ENCODE peak calls at places on chromosomes 13 and 19, in seven cellular contexts. One of them, this sample, is unnamed.

GRCh38 chr13:67554746-67555452 is 324.8 kb upstream of the PCDH9 start:
- DNase-seq in stomach: no peak
- DNase-seq in IMR-90: peak; percentile 76
- DNase-seq in breast epithelium: no peak
- DNase-seq in A549: no peak
- DNase-seq in uterus: no peak
- DNase-seq in tibial nerve: no peak
- DNase-seq in this sample: no peak

GRCh38 chr19:10961073-10961762 is 388 bp downstream of the SMARCA4 start:
- DNase-seq in stomach: peak; percentile 61
- DNase-seq in uterus: peak; percentile 36
- DNase-seq in tibial nerve: peak; percentile 23
- DNase-seq in A549: no peak
- DNase-seq in breast epithelium: no peak
- DNase-seq in IMR-90: no peak
- DNase-seq in this sample: no peak

GRCh38 chr19:4229179-4229931 is at the start of gene EBI3:
- DNase-seq in A549: no peak
- DNase-seq in tibial nerve: peak; percentile 7
- DNase-seq in stomach: no peak
- DNase-seq in IMR-90: peak; percentile 65
- DNase-seq in uterus: no peak
- DNase-seq in breast epithelium: no peak
- DNase-seq in this sample: no peak

GRCh38 chr13:55493297-55493696 is 1647.4 kb upstream of the PRR20A start:
- DNase-seq in IMR-90: no peak
- DNase-seq in uterus: no peak
- DNase-seq in tibial nerve: no peak
- DNase-seq in A549: no peak
- DNase-seq in stomach: no peak
- DNase-seq in breast epithelium: no peak
- DNase-seq in this sample: no peak

GRCh38 chr13:78054152-78054551 is 135.5 kb upstream of the EDNRB start:
- DNase-seq in breast epithelium: no peak
- DNase-seq in tibial nerve: no peak
- DNase-seq in uterus: no peak
- DNase-seq in stomach: no peak
- DNase-seq in A549: no peak
- DNase-seq in IMR-90: no peak
- DNase-seq in this sample: no peak

GRCh38 chr13:51771418-51772104 is 32.4 kb downstream of the DHRS12 start:
- DNase-seq in stomach: no peak
- DNase-seq in breast epithelium: no peak
- DNase-seq in tibial nerve: no peak
- DNase-seq in A549: no peak
- DNase-seq in IMR-90: no peak
- DNase-seq in uterus: no peak
- DNase-seq in this sample: no peak

GRCh38 chr19:2287585-2287984 is 5.6 kb upstream of the PEAK3 start:
- DNase-seq in uterus: no peak
- DNase-seq in breast epithelium: no peak
- DNase-seq in IMR-90: no peak
- DNase-seq in A549: no peak
- DNase-seq in tibial nerve: no peak
- DNase-seq in stomach: no peak
- DNase-seq in this sample: no peak

GRCh38 chr19:10104665-10105221 is 1.4 kb upstream of the PPAN start:
- DNase-seq in uterus: no peak
- DNase-seq in IMR-90: no peak
- DNase-seq in A549: no peak
- DNase-seq in tibial nerve: no peak
- DNase-seq in breast epithelium: no peak
- DNase-seq in stomach: no peak
- DNase-seq in this sample: no peak

GRCh38 chr19:33278403-33279269 is 23.7 kb downstream of the CEBPA start:
- DNase-seq in tibial nerve: no peak
- DNase-seq in IMR-90: no peak
- DNase-seq in A549: no peak
- DNase-seq in stomach: no peak
- DNase-seq in uterus: no peak
- DNase-seq in breast epithelium: no peak
- DNase-seq in this sample: peak; percentile 56

GRCh38 chr19:30757836-30758617 is 385.8 kb downstream of the ZNF536 start:
- DNase-seq in A549: no peak
- DNase-seq in tibial nerve: no peak
- DNase-seq in uterus: no peak
- DNase-seq in IMR-90: no peak
- DNase-seq in breast epithelium: no peak
- DNase-seq in stomach: no peak
- DNase-seq in this sample: no peak

GRCh38 chr19:3867971-3868769 is 668 bp downstream of the ZFR2 start:
- DNase-seq in tibial nerve: no peak
- DNase-seq in A549: no peak
- DNase-seq in uterus: no peak
- DNase-seq in stomach: no peak
- DNase-seq in breast epithelium: no peak
- DNase-seq in IMR-90: no peak
- DNase-seq in this sample: no peak

GRCh38 chr19:1827566-1828278 is 15.6 kb upstream of the ATP8B3 start:
- DNase-seq in stomach: no peak
- DNase-seq in uterus: no peak
- DNase-seq in A549: no peak
- DNase-seq in IMR-90: no peak
- DNase-seq in breast epithelium: no peak
- DNase-seq in tibial nerve: no peak
- DNase-seq in this sample: no peak

GRCh38 chr19:6087074-6087506 is 23.2 kb downstream of the RFX2 start:
- DNase-seq in IMR-90: no peak
- DNase-seq in uterus: no peak
- DNase-seq in tibial nerve: no peak
- DNase-seq in stomach: no peak
- DNase-seq in breast epithelium: no peak
- DNase-seq in A549: no peak
- DNase-seq in this sample: no peak

GRCh38 chr13:112968910-112969691 is at the start of gene MCF2L:
- DNase-seq in breast epithelium: peak; percentile 48
- DNase-seq in A549: peak; percentile 27
- DNase-seq in stomach: peak; percentile 56
- DNase-seq in tibial nerve: no peak
- DNase-seq in IMR-90: peak; percentile 31
- DNase-seq in uterus: no peak
- DNase-seq in this sample: no peak

GRCh38 chr13:51721485-51721884 is 82.5 kb downstream of the DHRS12 start:
- DNase-seq in A549: no peak
- DNase-seq in stomach: no peak
- DNase-seq in tibial nerve: no peak
- DNase-seq in uterus: peak; percentile 32
- DNase-seq in breast epithelium: no peak
- DNase-seq in IMR-90: no peak
- DNase-seq in this sample: no peak

GRCh38 chr19:39926170-39926755 is 8.2 kb downstream of the FCGBP start:
- DNase-seq in IMR-90: no peak
- DNase-seq in stomach: peak; percentile 8
- DNase-seq in breast epithelium: no peak
- DNase-seq in uterus: no peak
- DNase-seq in A549: no peak
- DNase-seq in tibial nerve: no peak
- DNase-seq in this sample: no peak

GRCh38 chr13:114067886-114068722 is 64.3 kb downstream of the RASA3 start:
- DNase-seq in breast epithelium: no peak
- DNase-seq in uterus: peak; percentile 21
- DNase-seq in stomach: no peak
- DNase-seq in IMR-90: no peak
- DNase-seq in tibial nerve: no peak
- DNase-seq in A549: no peak
- DNase-seq in this sample: no peak

GRCh38 chr13:110636053-110636475 is 20.7 kb downstream of the NAXD start:
- DNase-seq in stomach: no peak
- DNase-seq in breast epithelium: no peak
- DNase-seq in IMR-90: no peak
- DNase-seq in tibial nerve: no peak
- DNase-seq in A549: no peak
- DNase-seq in uterus: no peak
- DNase-seq in this sample: no peak

GRCh38 chr13:110635405-110636002 is 20.2 kb downstream of the NAXD start:
- DNase-seq in uterus: no peak
- DNase-seq in stomach: no peak
- DNase-seq in IMR-90: no peak
- DNase-seq in A549: no peak
- DNase-seq in tibial nerve: no peak
- DNase-seq in breast epithelium: no peak
- DNase-seq in this sample: no peak

GRCh38 chr13:110637275-110637674 is 21.9 kb downstream of the NAXD start:
- DNase-seq in tibial nerve: no peak
- DNase-seq in stomach: no peak
- DNase-seq in IMR-90: no peak
- DNase-seq in uterus: no peak
- DNase-seq in A549: no peak
- DNase-seq in breast epithelium: no peak
- DNase-seq in this sample: no peak

GRCh38 chr13:110637747-110638146 is 22.4 kb downstream of the NAXD start:
- DNase-seq in stomach: no peak
- DNase-seq in breast epithelium: no peak
- DNase-seq in IMR-90: no peak
- DNase-seq in tibial nerve: no peak
- DNase-seq in uterus: no peak
- DNase-seq in A549: no peak
- DNase-seq in this sample: no peak

GRCh38 chr13:110636701-110637201 is 21.4 kb downstream of the NAXD start:
- DNase-seq in stomach: no peak
- DNase-seq in tibial nerve: no peak
- DNase-seq in A549: no peak
- DNase-seq in breast epithelium: no peak
- DNase-seq in IMR-90: no peak
- DNase-seq in uterus: no peak
- DNase-seq in this sample: no peak
- TF ChIP-seq POLR2A in stomach: no peak
- TF ChIP-seq POLR2A in tibial nerve: no peak
- TF ChIP-seq POLR2A in A549: no peak
- TF ChIP-seq POLR2A in breast epithelium: no peak
- TF ChIP-seq POLR2A in IMR-90: no peak
- TF ChIP-seq POLR2A in uterus: no peak
- TF ChIP-seq POLR2A in this sample: no peak

DNA sequence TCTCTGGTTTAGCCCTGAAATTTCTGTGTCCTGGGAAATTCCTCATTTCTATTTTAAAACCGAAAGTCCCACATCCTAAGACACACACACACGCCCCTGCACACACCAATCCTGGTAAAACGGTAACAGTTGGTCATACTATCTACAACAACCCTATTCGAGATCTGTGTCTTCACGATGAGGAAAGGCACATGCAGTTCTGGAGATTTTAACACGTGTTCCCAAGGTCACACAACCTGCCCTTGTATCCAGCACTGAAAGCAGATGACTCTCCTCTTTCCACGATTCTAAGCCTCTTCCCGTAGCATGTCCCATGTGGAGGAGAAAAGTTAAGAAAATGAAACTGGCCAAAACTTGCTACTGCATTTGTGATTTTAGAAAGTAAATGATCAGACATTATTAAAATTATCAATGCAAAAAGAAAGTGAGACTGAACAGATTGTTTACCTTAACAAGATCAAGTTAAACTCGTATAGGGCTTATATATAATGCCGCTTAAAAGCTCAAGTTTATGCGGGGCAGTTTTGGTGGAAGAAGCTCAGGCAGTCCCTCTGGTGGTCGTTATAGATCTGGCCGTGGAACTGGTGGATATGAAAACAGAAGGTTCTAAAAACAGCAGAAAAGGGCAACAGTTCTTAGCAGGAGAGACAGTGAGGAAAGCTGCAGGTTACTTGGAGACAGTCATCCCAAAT is 32.7 kb downstream of the VSTM1 start:
- DNase-seq in A549: no peak
- DNase-seq in uterus: no peak
- DNase-seq in stomach: no peak
- DNase-seq in IMR-90: peak; percentile 24
- DNase-seq in breast epithelium: no peak
- DNase-seq in tibial nerve: no peak
- DNase-seq in this sample: no peak
- TF ChIP-seq CTCF in A549: peak; percentile 55
- TF ChIP-seq CTCF in uterus: no peak
- TF ChIP-seq CTCF in stomach: no peak
- TF ChIP-seq CTCF in IMR-90: peak; percentile 35
- TF ChIP-seq CTCF in breast epithelium: no peak
- TF ChIP-seq CTCF in tibial nerve: no peak
- TF ChIP-seq CTCF in this sample: no peak

GRCh38 chr19:37317403-37318209 is 53.3 kb upstream of the ZNF527 start:
- DNase-seq in tibial nerve: peak; percentile 98
- DNase-seq in IMR-90: peak; percentile 99
- DNase-seq in breast epithelium: peak; percentile 96
- DNase-seq in A549: peak; percentile 99
- DNase-seq in stomach: peak; percentile 96
- DNase-seq in uterus: peak; percentile 97
- DNase-seq in this sample: peak; percentile 97
- TF ChIP-seq POLR2A in tibial nerve: peak; percentile 86
- TF ChIP-seq POLR2A in IMR-90: peak; percentile 87
- TF ChIP-seq POLR2A in breast epithelium: peak; percentile 77
- TF ChIP-seq POLR2A in A549: peak; percentile 95
- TF ChIP-seq POLR2A in stomach: no peak
- TF ChIP-seq POLR2A in uterus: peak; percentile 74
- TF ChIP-seq POLR2A in this sample: peak; percentile 71

GRCh38 chr19:43609872-43610271 is 2.0 kb upstream of the SRRM5 start:
- DNase-seq in uterus: no peak
- DNase-seq in A549: no peak
- DNase-seq in tibial nerve: no peak
- DNase-seq in breast epithelium: no peak
- DNase-seq in IMR-90: no peak
- DNase-seq in stomach: no peak
- DNase-seq in this sample: no peak

GRCh38 chr19:43610493-43610892 is 1.4 kb upstream of the SRRM5 start:
- DNase-seq in tibial nerve: no peak
- DNase-seq in breast epithelium: no peak
- DNase-seq in stomach: no peak
- DNase-seq in uterus: no peak
- DNase-seq in IMR-90: peak; percentile 7
- DNase-seq in A549: no peak
- DNase-seq in this sample: no peak

GRCh38 chr19:43616306-43616705 is 3.1 kb downstream of the ZNF428 start:
- DNase-seq in A549: no peak
- DNase-seq in IMR-90: no peak
- DNase-seq in tibial nerve: no peak
- DNase-seq in uterus: no peak
- DNase-seq in breast epithelium: no peak
- DNase-seq in stomach: no peak
- DNase-seq in this sample: no peak

GRCh38 chr19:43611788-43612187 is at the start of gene SRRM5:
- DNase-seq in A549: no peak
- DNase-seq in tibial nerve: no peak
- DNase-seq in uterus: no peak
- DNase-seq in IMR-90: no peak
- DNase-seq in breast epithelium: no peak
- DNase-seq in stomach: no peak
- DNase-seq in this sample: no peak

DNA sequence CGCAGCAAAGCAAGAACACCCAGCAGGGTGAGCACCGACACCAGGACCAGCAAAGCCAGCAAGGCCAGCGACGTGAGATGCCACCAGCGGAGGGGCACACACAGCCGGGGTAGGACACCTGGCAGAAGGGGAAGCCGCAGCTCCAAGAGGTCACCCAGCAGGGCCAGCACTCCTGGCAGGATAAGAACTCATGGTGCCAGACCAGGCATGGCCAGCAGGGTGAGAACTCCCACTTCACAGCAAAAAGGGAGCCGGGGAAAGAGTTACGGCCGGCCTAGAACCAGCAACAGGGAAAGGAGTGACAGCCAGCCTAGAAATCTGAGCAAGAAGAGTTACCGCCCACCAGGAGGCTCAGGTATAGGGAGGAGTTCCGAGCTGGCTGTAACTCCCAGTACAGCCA is 486 bp downstream of the SRRM5 start:
- DNase-seq in A549: no peak
- DNase-seq in uterus: no peak
- DNase-seq in tibial nerve: no peak
- DNase-seq in stomach: no peak
- DNase-seq in breast epithelium: no peak
- DNase-seq in IMR-90: no peak
- DNase-seq in this sample: no peak
- TF ChIP-seq CTCF in A549: no peak
- TF ChIP-seq CTCF in uterus: no peak
- TF ChIP-seq CTCF in tibial nerve: no peak
- TF ChIP-seq CTCF in stomach: no peak
- TF ChIP-seq CTCF in breast epithelium: no peak
- TF ChIP-seq CTCF in IMR-90: no peak
- TF ChIP-seq CTCF in this sample: no peak